ENCODE peak calls at places on chromosome 12, in five cellular contexts. P is effector memory CD4-positive, alpha-beta T cell; W is mucosa of descending colon; Y is CD8-positive, alpha-beta T cell; Z is IMR-90. J is an unnamed sample. For H3K36me3, the result is how much of the 10 kb centered on the place peaks cover.

GRCh38 chr12:98895086-98895651 is 250.1 kb downstream of the APAF1 start:
- DNase-seq in P (no peak), Z (no peak), Y (no peak), W (no peak), J (peak)

GRCh38 chr12:78793491-78793890 is 71.1 kb upstream of the SYT1 start:
- DNase-seq in P (no peak), Z (peak), W (no peak), Y (no peak), J (no peak)

GRCh38 chr12:65450610-65451009 is 172.1 kb downstream of the MSRB3 start:
- DNase-seq in W (no peak), Y (no peak), P (no peak), Z (no peak), J (no peak)

GRCh38 chr12:99152337-99152736 is 495.2 kb upstream of the GARIN6 start:
- DNase-seq in Z (no peak), Y (no peak), W (no peak), P (no peak), J (no peak)

GRCh38 chr12:3797649-3798048 is 44.7 kb upstream of the CRACR2A start:
- DNase-seq in P (no peak), Z (no peak), Y (no peak), W (no peak), J (no peak)

GRCh38 chr12:56071648-56072047 is 8.3 kb upstream of the ERBB3 start:
- DNase-seq in P (no peak), Y (no peak), W (no peak), Z (peak), J (no peak)

GRCh38 chr12:132003846-132004245 is 54.1 kb downstream of the EP400 start:
- DNase-seq in Y (no peak), P (no peak), Z (peak), W (no peak), J (no peak)

GRCh38 chr12:113292091-113292490 is 42.8 kb downstream of the SLC8B1 start:
- DNase-seq in P (no peak), W (no peak), Y (no peak), Z (peak), J (no peak)

GRCh38 chr12:40970320-40970907 is 217.7 kb upstream of the PDZRN4 start:
- DNase-seq in W (no peak), Z (no peak), Y (no peak), P (no peak), J (no peak)

GRCh38 chr12:131905640-131906091 is 11.2 kb downstream of the ULK1 start:
- DNase-seq in P (no peak), Z (no peak), Y (no peak), W (no peak), J (no peak)

GRCh38 chr12:23816394-23816851 is 133.0 kb downstream of the SOX5 start:
- DNase-seq in Y (no peak), W (no peak), P (no peak), Z (no peak), J (no peak)

GRCh38 chr12:112906712-112907414 is at the start of gene OAS1:
- DNase-seq in Z (peak), P (peak), Y (no peak), W (peak), J (peak)

GRCh38 chr12:53048780-53049401 is 974 bp upstream of the TNS2 start:
- DNase-seq in P (no peak), W (peak), Z (peak), Y (no peak), J (no peak)

GRCh38 chr12:54056110-54056509 is 2.5 kb downstream of the HOXC4 start:
- DNase-seq in W (no peak), Y (no peak), Z (no peak), P (no peak), J (no peak)

GRCh38 chr12:80189241-80189640 is 89.9 kb downstream of the OTOGL start:
- DNase-seq in Z (peak), W (no peak), Y (no peak), P (no peak), J (no peak)

GRCh38 chr12:64744422-64745258 is 14.6 kb downstream of the GNS start:
- DNase-seq in Z (peak), P (no peak), W (no peak), Y (no peak), J (no peak)

GRCh38 chr12:130981947-130982346 is 28.2 kb downstream of the ADGRD1 start:
- DNase-seq in Y (no peak), W (no peak), Z (no peak), P (no peak), J (no peak)

GRCh38 chr12:91009319-91009950 is 4.7 kb upstream of the EPYC start:
- DNase-seq in W (no peak), Z (peak), Y (no peak), P (no peak), J (peak)

GRCh38 chr12:110028323-110028722 is 20.0 kb downstream of the C12orf76 start:
- DNase-seq in P (no peak), Z (no peak), W (no peak), Y (no peak), J (no peak)
- H3K36me3 ChIP-seq in P (half or more), Z (under half), W (under half), Y (under half), J (under half)

DNA sequence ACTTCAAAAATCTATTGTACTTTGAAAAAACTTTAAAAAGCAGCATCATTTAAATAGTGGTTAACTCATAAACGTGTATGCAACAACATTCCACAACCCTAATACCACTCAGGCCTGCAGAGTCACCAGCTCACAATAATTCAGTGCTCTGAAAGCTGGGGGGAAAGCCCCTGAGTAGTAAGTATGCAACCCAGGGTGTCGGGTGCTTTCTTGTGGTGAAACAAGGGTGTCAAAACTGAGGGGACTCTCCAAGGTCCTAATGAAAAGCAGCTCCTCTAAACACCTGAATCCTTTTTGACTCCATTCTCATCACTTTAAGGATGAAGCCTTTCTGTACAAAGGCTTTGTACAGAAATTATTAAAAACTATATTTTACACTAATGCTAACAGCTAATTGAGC is 33.7 kb downstream of the FGFR1OP2 start:
- DNase-seq in P (peak), Z (no peak), W (no peak), Y (peak), J (peak)
- H3K36me3 ChIP-seq in P (under half), Z (under half), W (under half), Y (under half), J (under half)

DNA sequence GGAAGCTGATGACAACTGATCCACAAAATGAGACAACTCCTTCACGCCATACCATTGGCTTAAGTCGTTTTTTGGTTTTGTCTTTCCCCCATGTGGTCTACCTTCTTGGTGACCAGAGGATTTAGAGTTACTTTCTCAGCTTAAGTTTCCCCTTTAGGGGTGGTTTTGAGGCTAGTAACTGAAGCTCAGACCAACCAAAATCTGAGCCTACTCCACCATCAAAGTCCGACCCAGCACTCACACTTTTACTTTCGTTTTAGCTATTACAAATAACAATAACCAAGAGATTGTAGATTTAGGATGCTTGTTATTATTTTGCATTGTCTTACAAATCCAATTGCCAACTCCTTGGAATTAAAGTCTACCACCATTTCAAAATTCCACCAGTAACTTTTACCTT is 130.6 kb upstream of the MDM1 start:
- DNase-seq in Z (no peak), Y (no peak), P (no peak), W (no peak), J (no peak)
- H3K36me3 ChIP-seq in Z (under half), Y (under half), P (under half), W (under half), J (under half)

GRCh38 chr12:111446631-111447570 is 41.2 kb downstream of the SH2B3 start:
- DNase-seq in P (no peak), Y (no peak), W (no peak), Z (no peak), J (no peak)
- H3K36me3 ChIP-seq in P (under half), Y (under half), W (under half), Z (half or more), J (under half)

GRCh38 chr12:117207675-117208074 is 17.4 kb upstream of the FBXO21 start:
- DNase-seq in W (no peak), P (no peak), Z (no peak), Y (no peak), J (no peak)
- H3K36me3 ChIP-seq in W (under half), P (under half), Z (under half), Y (under half), J (under half)

DNA sequence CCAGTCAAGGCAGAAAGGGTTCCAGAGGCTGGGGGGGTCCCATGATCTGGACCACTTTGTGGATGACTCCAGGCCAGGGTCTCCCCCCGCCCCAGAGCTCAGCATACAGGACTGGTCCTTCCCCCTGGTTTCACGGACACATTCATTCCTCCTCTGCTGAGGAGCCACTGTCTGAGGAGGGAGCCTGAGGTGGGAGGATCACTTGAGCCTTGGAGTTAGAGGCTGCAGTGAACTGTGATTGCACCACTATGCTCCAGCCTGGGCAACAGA is 6.8 kb downstream of the TESC start:
- DNase-seq in Z (no peak), Y (no peak), W (no peak), P (no peak), J (no peak)
- H3K36me3 ChIP-seq in Z (under half), Y (under half), W (under half), P (under half), J (under half)

GRCh38 chr12:104653730-104654328 is 197.1 kb downstream of the CHST11 start:
- DNase-seq in P (no peak), W (no peak), Y (no peak), Z (no peak), J (no peak)

GRCh38 chr12:104658085-104658484 is 201.3 kb downstream of the CHST11 start:
- DNase-seq in P (no peak), Z (no peak), Y (no peak), W (no peak), J (no peak)

GRCh38 chr12:104655059-104655609 is 198.4 kb downstream of the CHST11 start:
- DNase-seq in W (no peak), Z (no peak), Y (no peak), P (no peak), J (no peak)

GRCh38 chr12:104656921-104657320 is 200.2 kb downstream of the CHST11 start:
- DNase-seq in W (no peak), Z (peak), Y (no peak), P (no peak), J (no peak)

DNA sequence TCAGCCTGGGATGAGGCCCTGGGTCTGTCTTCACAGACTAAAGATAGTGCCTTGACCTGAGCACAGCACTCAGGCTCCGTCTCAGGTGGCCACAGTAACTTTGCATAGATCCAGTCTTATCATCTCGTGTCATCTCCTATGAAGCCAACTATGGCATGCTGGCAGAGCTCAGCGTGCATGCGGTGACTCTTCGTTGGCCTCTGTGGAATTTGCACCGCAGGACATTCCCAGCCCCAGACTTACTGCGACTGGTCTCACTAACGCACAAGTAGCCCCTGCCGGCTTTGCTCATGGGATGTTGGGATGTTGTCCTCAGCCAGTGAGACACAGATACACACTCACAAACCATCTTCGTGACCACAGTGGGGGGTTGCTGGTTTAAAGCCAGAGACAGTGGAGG is 199.6 kb downstream of the CHST11 start:
- DNase-seq in P (no peak), Y (no peak), W (no peak), Z (no peak), J (no peak)
- H3K36me3 ChIP-seq in P (under half), Y (under half), W (under half), Z (under half), J (under half)

GRCh38 chr12:11724888-11725310 is 75.4 kb downstream of the ETV6 start:
- DNase-seq in Z (peak), Y (no peak), W (no peak), P (no peak), J (no peak)

GRCh38 chr12:11725616-11726015 is 76.1 kb downstream of the ETV6 start:
- DNase-seq in Z (peak), P (no peak), Y (no peak), W (no peak), J (peak)

GRCh38 chr12:11722578-11723138 is 73.2 kb downstream of the ETV6 start:
- DNase-seq in Z (no peak), W (no peak), Y (no peak), P (no peak), J (no peak)

GRCh38 chr12:11722071-11722470 is 72.6 kb downstream of the ETV6 start:
- DNase-seq in P (no peak), W (no peak), Y (no peak), Z (no peak), J (no peak)

DNA sequence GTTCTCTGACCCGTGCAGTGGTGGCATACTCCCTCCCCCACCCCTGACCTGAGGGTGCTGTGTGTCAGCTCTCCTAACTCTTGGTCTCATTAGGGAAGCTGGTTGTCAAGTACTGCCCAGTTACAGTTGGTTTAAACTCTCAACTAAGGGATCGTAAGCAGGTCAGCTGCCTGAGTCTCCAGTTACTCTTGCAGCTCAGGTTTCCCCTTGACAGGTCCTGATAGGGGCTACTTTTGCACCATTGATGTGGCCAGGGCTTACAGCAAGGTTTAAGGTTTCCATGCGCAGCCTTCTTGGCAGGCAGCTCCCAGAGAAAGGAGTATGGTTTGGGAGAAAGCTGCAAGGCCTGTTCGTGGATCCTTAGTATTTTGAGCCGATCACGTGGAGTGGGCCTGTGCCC is 74.5 kb downstream of the ETV6 start:
- DNase-seq in Z (peak), W (no peak), Y (no peak), P (no peak), J (no peak)
- H3K36me3 ChIP-seq in Z (under half), W (under half), Y (under half), P (under half), J (under half)

DNA sequence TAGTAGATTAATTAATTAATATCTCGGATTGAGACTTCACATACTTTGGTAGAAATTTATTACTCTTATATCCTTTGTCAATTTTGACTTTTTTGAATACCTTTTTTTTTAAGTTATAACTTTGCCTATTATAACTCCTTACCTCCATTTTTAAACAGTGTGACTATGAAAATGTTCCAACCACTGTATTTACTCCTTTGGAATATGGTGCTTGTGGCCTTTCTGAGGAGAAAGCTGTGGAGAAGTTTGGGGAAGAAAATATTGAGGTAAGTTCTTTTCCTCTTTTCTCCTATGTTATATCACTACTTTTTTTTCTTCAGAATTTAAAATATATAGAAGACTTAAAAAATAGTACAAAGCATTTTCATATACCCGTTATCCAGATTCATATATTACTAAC is 27.8 kb downstream of the EID3 start:
- DNase-seq in W (no peak), Y (no peak), P (no peak), Z (no peak), J (no peak)
- H3K36me3 ChIP-seq in W (under half), Y (under half), P (under half), Z (half or more), J (under half)

GRCh38 chr12:111469406-111469805 is 63.7 kb downstream of the SH2B3 start:
- DNase-seq in W (no peak), P (no peak), Z (peak), Y (no peak), J (no peak)

GRCh38 chr12:111462134-111462821 is 56.6 kb downstream of the SH2B3 start:
- DNase-seq in W (no peak), Y (no peak), P (no peak), Z (peak), J (no peak)

GRCh38 chr12:111467092-111467861 is 61.6 kb downstream of the SH2B3 start:
- DNase-seq in P (no peak), Z (peak), Y (no peak), W (no peak), J (no peak)

DNA sequence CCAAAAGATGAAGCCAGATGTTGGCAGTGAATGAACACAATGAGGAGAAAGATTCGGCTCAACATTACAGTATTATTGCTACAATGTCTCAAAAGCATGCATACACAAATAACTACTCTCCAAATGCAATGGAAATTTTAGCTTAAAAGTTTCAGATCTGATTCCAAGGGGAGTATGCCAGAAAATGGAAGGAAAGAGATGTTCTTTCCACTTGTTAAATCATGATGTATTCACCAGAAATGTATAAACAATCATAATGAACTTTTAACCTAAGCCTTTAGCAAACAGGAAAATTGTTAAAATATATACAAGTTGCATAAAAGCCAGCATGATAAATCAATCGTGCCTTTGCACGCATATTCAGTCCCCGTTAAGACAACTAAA is 62.1 kb downstream of the SH2B3 start:
- DNase-seq in W (no peak), Y (no peak), P (no peak), Z (peak), J (no peak)
- H3K36me3 ChIP-seq in W (under half), Y (under half), P (under half), Z (under half), J (under half)

J was measured in GM06990.